ENCODE peak calls at places on chromosome 1, in ten cellular contexts. R, C, N, O, F, K, U, H, W and J are unnamed samples.

GRCh38 chr1:205321109-205321958 is at the start of gene NUAK2:
- DNase-seq in R (peak; percentile 99), C (peak; percentile 87), N (peak; percentile 85), O (peak; percentile 95), F (peak; percentile 74), K (no peak), U (peak; percentile 77), H (peak; percentile 70), W (peak; percentile 96), J (peak; percentile 94)

GRCh38 chr1:214337015-214337414 is 56.1 kb downstream of the SMYD2 start:
- DNase-seq in R (no peak), C (no peak), N (no peak), O (no peak), F (no peak), K (no peak), U (no peak), H (no peak), W (no peak), J (no peak)

GRCh38 chr1:221778535-221779142 is 36.8 kb upstream of the DUSP10 start:
- DNase-seq in R (no peak), C (no peak), N (peak; percentile 26), O (no peak), F (no peak), K (peak; percentile 56), U (no peak), H (peak; percentile 29), W (peak; percentile 33), J (no peak)

GRCh38 chr1:43509007-43509739 is 21.5 kb upstream of the PTPRF start:
- DNase-seq in R (no peak), C (no peak), N (no peak), O (no peak), F (no peak), K (no peak), U (no peak), H (no peak), W (no peak), J (no peak)

GRCh38 chr1:234609528-234610042 is 393 bp downstream of the IRF2BP2 start:
- DNase-seq in R (no peak), C (no peak), N (no peak), O (no peak), F (no peak), K (no peak), U (no peak), H (no peak), W (no peak), J (no peak)

GRCh38 chr1:93143136-93143535 is 37.1 kb downstream of the TMED5 start:
- DNase-seq in R (no peak), C (no peak), N (no peak), O (peak; percentile 55), F (no peak), K (no peak), U (no peak), H (peak; percentile 16), W (no peak), J (no peak)

GRCh38 chr1:64051801-64052200 is 151.6 kb upstream of the UBE2U start:
- DNase-seq in R (no peak), C (no peak), N (no peak), O (no peak), F (no peak), K (no peak), U (no peak), H (no peak), W (no peak), J (no peak)

GRCh38 chr1:64163972-64164371 is 39.5 kb upstream of the UBE2U start:
- DNase-seq in R (peak; percentile 79), C (peak; percentile 67), N (no peak), O (peak; percentile 38), F (no peak), K (no peak), U (peak; percentile 47), H (no peak), W (no peak), J (peak; percentile 28)

GRCh38 chr1:89545264-89546038 is 20.8 kb downstream of the LRRC8B start:
- DNase-seq in R (no peak), C (peak; percentile 82), N (peak; percentile 72), O (peak; percentile 79), F (no peak), K (no peak), U (no peak), H (no peak), W (no peak), J (no peak)